ENCODE peak calls at places on chromosome 22, in four cellular contexts. One of them, this sample, is unnamed.

GRCh38 chr22:43736651-43737050 is 75.5 kb downstream of the EFCAB6 start:
- DNase-seq in astrocyte: no peak
- DNase-seq in WTC11: no peak
- DNase-seq in B cell: no peak
- DNase-seq in this sample: no peak

GRCh38 chr22:48199667-48200066 is 1437.2 kb downstream of the TBC1D22A start:
- DNase-seq in astrocyte: no peak
- DNase-seq in WTC11: no peak
- DNase-seq in B cell: no peak
- DNase-seq in this sample: no peak

GRCh38 chr22:49150801-49151221 is 676.9 kb downstream of the BRD1 start:
- DNase-seq in astrocyte: no peak
- DNase-seq in WTC11: no peak
- DNase-seq in B cell: no peak
- DNase-seq in this sample: no peak

GRCh38 chr22:48605856-48606255 is 1221.8 kb downstream of the BRD1 start:
- DNase-seq in astrocyte: no peak
- DNase-seq in WTC11: no peak
- DNase-seq in B cell: no peak
- DNase-seq in this sample: no peak

GRCh38 chr22:45314054-45314721 is 4.5 kb downstream of the FAM118A start:
- DNase-seq in astrocyte: no peak
- DNase-seq in WTC11: no peak
- DNase-seq in B cell: no peak
- DNase-seq in this sample: no peak

GRCh38 chr22:28351585-28351984 is 328.1 kb downstream of the TTC28 start:
- DNase-seq in astrocyte: no peak
- DNase-seq in WTC11: no peak
- DNase-seq in B cell: no peak
- DNase-seq in this sample: no peak

GRCh38 chr22:44449061-44449682 is 48.9 kb downstream of the RTL6 start:
- DNase-seq in astrocyte: peak; percentile 92
- DNase-seq in WTC11: no peak
- DNase-seq in B cell: no peak
- DNase-seq in this sample: no peak

GRCh38 chr22:21443057-21443734 is 24.0 kb upstream of the TMEM191C start:
- DNase-seq in astrocyte: no peak
- DNase-seq in WTC11: peak; percentile 17
- DNase-seq in B cell: no peak
- DNase-seq in this sample: peak; percentile 1

GRCh38 chr22:31585161-31585859 is 76.7 kb downstream of the PISD start:
- DNase-seq in astrocyte: peak; percentile 29
- DNase-seq in WTC11: no peak
- DNase-seq in B cell: no peak
- DNase-seq in this sample: no peak

GRCh38 chr22:28051787-28052356 is 132.8 kb upstream of the PITPNB start:
- DNase-seq in astrocyte: no peak
- DNase-seq in WTC11: peak; percentile 85
- DNase-seq in B cell: peak; percentile 20
- DNase-seq in this sample: peak; percentile 85

GRCh38 chr22:31327786-31328544 is 18.2 kb downstream of the PATZ1 start:
- DNase-seq in astrocyte: no peak
- DNase-seq in WTC11: no peak
- DNase-seq in B cell: no peak
- DNase-seq in this sample: no peak

GRCh38 chr22:22748297-22748743 is 103.9 kb downstream of the GGTLC2 start:
- DNase-seq in astrocyte: peak; percentile 8
- DNase-seq in WTC11: peak; percentile 51
- DNase-seq in B cell: peak; percentile 45
- DNase-seq in this sample: peak; percentile 37

DNA sequence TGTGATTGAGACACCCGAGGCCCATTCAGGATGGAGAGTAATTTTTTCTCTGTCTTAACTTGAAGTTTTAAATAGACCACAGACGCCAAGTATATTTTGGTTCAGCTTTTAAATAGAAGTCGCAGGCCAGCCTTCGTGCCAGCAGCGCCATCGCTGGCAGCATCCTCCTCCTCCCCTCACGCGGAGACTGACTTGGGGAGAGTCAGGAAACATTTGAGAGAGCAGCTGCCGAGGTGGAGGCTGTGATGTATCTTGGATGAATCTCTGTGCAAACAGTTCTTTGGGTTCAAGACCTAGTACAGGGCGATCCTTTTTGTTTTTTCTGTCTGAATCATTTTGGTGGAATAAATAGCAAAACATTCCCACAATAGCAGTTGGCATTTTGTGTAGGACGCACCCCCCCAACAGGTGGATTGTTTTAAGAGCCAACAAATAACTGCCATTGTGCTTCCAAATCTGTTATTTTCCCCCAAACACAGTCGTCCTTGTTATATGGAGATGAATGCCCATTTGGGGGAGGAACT is 920 bp upstream of the DMC1 start:
- DNase-seq in astrocyte: no peak
- DNase-seq in WTC11: peak; percentile 48
- DNase-seq in B cell: peak; percentile 42
- DNase-seq in this sample: peak; percentile 22
- TF ChIP-seq CTCF in astrocyte: no peak
- TF ChIP-seq CTCF in WTC11: no peak
- TF ChIP-seq CTCF in B cell: no peak
- TF ChIP-seq CTCF in this sample: no peak

GRCh38 chr22:36816635-36817428 is at the start of gene PVALB:
- DNase-seq in astrocyte: peak; percentile 3
- DNase-seq in WTC11: peak; percentile 46
- DNase-seq in B cell: no peak
- DNase-seq in this sample: no peak
- TF ChIP-seq CTCF in astrocyte: no peak
- TF ChIP-seq CTCF in WTC11: no peak
- TF ChIP-seq CTCF in B cell: no peak
- TF ChIP-seq CTCF in this sample: no peak

DNA sequence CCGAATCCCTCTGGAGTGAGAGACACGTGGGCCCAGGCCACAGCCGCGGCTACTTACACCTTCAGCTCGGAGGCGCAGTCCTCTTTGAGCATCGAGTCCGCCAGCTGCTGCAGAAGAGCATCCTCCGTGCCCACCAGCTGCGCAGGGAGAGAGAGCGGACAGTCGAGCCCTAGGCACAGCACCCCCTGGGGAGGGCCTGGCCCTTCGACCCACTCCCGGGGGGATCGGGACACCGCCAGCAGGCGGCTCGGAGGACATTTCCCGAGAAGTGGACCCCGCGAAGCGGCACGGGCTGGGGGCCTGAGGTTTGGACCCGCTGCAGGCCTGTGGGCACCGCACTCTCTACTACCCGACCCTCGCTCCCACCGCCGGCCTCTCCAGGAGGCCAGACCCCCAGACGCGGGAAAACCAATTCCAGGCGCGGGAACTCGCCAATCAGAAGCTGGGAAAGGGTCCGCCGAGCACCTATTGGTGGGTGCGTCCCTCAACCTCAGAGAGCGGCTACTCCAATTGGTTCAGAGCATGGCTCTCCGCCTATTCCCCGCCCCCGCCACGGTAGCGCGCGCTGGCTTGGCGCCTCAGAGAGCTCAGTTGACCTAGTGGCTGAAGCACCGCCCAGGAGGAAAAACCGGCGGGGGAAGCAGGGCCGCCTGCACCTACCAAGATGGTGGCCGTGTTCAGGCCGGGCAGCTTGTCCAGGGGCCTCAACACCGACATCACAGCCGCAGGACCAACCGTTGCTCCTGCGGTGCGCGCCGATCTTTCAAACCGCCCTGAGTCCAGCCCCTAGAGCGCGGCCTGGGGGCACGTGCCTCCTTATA is at the start of gene CENPM:
- DNase-seq in astrocyte: peak; percentile 82
- DNase-seq in WTC11: peak; percentile 95
- DNase-seq in B cell: peak; percentile 90
- DNase-seq in this sample: peak; percentile 91
- TF ChIP-seq CTCF in astrocyte: no peak
- TF ChIP-seq CTCF in WTC11: no peak
- TF ChIP-seq CTCF in B cell: no peak
- TF ChIP-seq CTCF in this sample: peak; percentile 42

GRCh38 chr22:19914201-19914943 is 27.2 kb upstream of the COMT start:
- DNase-seq in astrocyte: no peak
- DNase-seq in WTC11: no peak
- DNase-seq in B cell: no peak
- DNase-seq in this sample: no peak
- TF ChIP-seq CTCF in astrocyte: peak; percentile 2
- TF ChIP-seq CTCF in WTC11: no peak
- TF ChIP-seq CTCF in B cell: no peak
- TF ChIP-seq CTCF in this sample: no peak

GRCh38 chr22:39428597-39429071 is 28.2 kb upstream of the MGAT3 start:
- DNase-seq in astrocyte: no peak
- DNase-seq in WTC11: peak; percentile 90
- DNase-seq in B cell: no peak
- DNase-seq in this sample: no peak
- TF ChIP-seq CTCF in astrocyte: no peak
- TF ChIP-seq CTCF in WTC11: no peak
- TF ChIP-seq CTCF in B cell: no peak
- TF ChIP-seq CTCF in this sample: no peak

DNA sequence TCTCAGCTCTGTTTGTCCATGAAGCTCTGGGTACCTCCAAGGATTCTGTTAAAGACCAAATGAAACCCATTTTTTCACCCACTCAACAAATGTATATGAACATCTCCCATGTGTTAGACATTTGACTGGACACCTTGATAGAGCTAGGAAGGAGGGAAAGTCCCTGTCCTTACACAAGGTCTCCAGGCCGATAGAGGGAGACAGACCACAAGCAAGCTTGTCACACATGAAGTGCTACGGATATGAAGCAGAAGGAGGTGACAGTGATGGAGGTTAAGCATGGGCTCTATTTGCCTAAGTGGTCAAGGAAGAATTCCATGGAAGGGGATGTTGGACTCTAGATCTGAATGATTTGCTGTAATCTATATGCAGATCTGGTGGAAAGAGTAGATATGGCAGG is 138.5 kb downstream of the MYO18B start:
- DNase-seq in astrocyte: no peak
- DNase-seq in WTC11: no peak
- DNase-seq in B cell: no peak
- DNase-seq in this sample: no peak
- TF ChIP-seq CTCF in astrocyte: no peak
- TF ChIP-seq CTCF in WTC11: no peak
- TF ChIP-seq CTCF in B cell: no peak
- TF ChIP-seq CTCF in this sample: no peak

GRCh38 chr22:17784776-17785175 is 10.5 kb upstream of the BID start:
- DNase-seq in astrocyte: no peak
- DNase-seq in WTC11: no peak
- DNase-seq in B cell: no peak
- DNase-seq in this sample: no peak

GRCh38 chr22:17787159-17788022 is 13.1 kb upstream of the BID start:
- DNase-seq in astrocyte: no peak
- DNase-seq in WTC11: no peak
- DNase-seq in B cell: no peak
- DNase-seq in this sample: no peak

GRCh38 chr22:17783773-17784480 is 9.7 kb upstream of the BID start:
- DNase-seq in astrocyte: no peak
- DNase-seq in WTC11: no peak
- DNase-seq in B cell: no peak
- DNase-seq in this sample: no peak

GRCh38 chr22:17786435-17787158 is 12.3 kb upstream of the BID start:
- DNase-seq in astrocyte: peak; percentile 12
- DNase-seq in WTC11: peak; percentile 47
- DNase-seq in B cell: no peak
- DNase-seq in this sample: peak; percentile 40

DNA sequence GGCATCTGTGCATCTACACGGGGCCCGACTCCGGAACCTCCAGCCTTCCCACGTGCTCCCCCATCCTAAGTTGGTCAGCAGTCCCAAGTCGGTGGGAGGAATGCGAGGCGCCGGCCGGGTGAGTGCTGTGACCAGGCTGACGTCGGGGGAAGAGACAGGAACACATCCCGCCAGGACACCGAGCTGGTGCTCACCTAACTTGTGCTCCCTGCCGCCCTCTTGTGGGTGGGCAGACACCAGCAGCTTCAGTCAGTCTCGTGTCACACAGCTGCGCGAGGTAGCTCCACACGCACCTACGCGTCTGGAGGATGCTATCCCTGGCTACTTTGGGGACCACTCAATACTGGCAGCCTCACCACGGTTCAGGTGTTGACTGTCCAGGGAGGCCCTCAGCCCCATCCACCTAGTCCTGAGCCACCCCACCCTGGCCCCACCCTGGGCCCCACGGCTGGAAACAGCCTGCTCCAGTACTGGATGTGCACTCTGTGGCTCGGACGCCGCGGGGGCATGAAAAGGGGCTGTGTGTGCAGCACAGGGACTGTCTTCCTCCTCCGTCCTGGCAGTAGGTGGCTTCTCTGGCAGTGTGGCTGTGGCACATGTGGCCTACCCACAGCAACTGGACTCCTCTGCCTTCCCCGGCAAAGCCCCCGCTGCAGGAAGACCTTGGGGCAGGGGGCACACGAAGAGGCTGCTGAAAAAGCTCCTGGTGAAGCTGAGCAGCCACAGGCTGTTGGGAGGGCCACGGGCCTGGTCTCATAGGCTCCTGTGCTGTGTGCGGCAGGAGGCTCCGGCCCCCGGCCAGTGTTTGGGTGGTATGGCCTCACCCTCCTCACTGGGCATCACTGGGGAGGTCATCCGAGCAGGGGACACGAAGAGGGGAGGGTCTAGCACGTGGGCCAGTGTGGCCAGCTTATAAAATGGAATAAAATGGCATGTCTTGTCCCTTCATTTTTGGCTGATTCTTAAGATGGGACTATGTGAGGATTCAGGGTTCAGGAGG is 11.2 kb upstream of the BID start:
- DNase-seq in astrocyte: no peak
- DNase-seq in WTC11: peak; percentile 95
- DNase-seq in B cell: peak; percentile 79
- DNase-seq in this sample: no peak
- TF ChIP-seq CTCF in astrocyte: peak; percentile 22
- TF ChIP-seq CTCF in WTC11: peak; percentile 65
- TF ChIP-seq CTCF in B cell: peak; percentile 77
- TF ChIP-seq CTCF in this sample: peak; percentile 59